ENCODE peak calls at places on chromosome 17, in five cellular contexts. S is MM.1S, J is transverse colon, K is body of pancreas, W is PC-9. D is an unnamed sample.

GRCh38 chr17:35726609-35727460 is 4.6 kb upstream of the RASL10B start:
- DNase-seq in S (no peak), J (peak), K (peak), W (peak), D (no peak)

GRCh38 chr17:3529817-3530741 is 27.5 kb downstream of the TRPV3 start:
- DNase-seq in S (no peak), J (no peak), K (peak), W (no peak), D (no peak)

GRCh38 chr17:496761-497586 is 144.4 kb upstream of the RPH3AL start:
- DNase-seq in S (peak), J (no peak), K (no peak), W (no peak), D (no peak)

GRCh38 chr17:56913000-56913866 is 616 bp downstream of the TRIM25 start:
- DNase-seq in S (no peak), J (no peak), K (no peak), W (no peak), D (peak)

GRCh38 chr17:53722407-53722806 is 100.3 kb upstream of the KIF2B start:
- DNase-seq in S (no peak), J (no peak), K (no peak), W (no peak), D (no peak)

GRCh38 chr17:64641499-64641898 is 20.6 kb downstream of the SMURF2 start:
- DNase-seq in S (no peak), J (no peak), K (peak), W (no peak), D (no peak)

GRCh38 chr17:59634632-59635561 is 15.2 kb downstream of the CLTC start:
- DNase-seq in S (peak), J (no peak), K (no peak), W (peak), D (no peak)

GRCh38 chr17:56831364-56832095 is 2.2 kb downstream of the C17orf67 start:
- DNase-seq in S (no peak), J (no peak), K (no peak), W (no peak), D (no peak)

GRCh38 chr17:40331743-40332641 is 23.0 kb downstream of the RARA start:
- DNase-seq in S (no peak), J (peak), K (peak), W (peak), D (peak)

GRCh38 chr17:55394357-55395021 is 27.1 kb downstream of the MMD start:
- DNase-seq in S (no peak), J (peak), K (no peak), W (no peak), D (no peak)

GRCh38 chr17:5122586-5123342 is 6.9 kb downstream of the USP6 start:
- DNase-seq in S (no peak), J (peak), K (peak), W (no peak), D (peak)

GRCh38 chr17:43587647-43588046 is 41.5 kb upstream of the ETV4 start:
- DNase-seq in S (no peak), J (no peak), K (no peak), W (no peak), D (no peak)

GRCh38 chr17:82959242-82959930 is 119.6 kb upstream of the ZNF750 start:
- DNase-seq in S (no peak), J (no peak), K (no peak), W (no peak), D (peak)

GRCh38 chr17:4406386-4406785 is 27.4 kb upstream of the SPNS3 start:
- DNase-seq in S (no peak), J (no peak), K (no peak), W (no peak), D (no peak)

GRCh38 chr17:80119839-80120238 is 18.5 kb downstream of the GAA start:
- DNase-seq in S (no peak), J (no peak), K (no peak), W (no peak), D (peak)

GRCh38 chr17:4483012-4483840 is 15.5 kb upstream of the SPNS2 start:
- DNase-seq in S (no peak), J (peak), K (peak), W (peak), D (no peak)

GRCh38 chr17:7841309-7841621 is 7.2 kb downstream of the KDM6B start:
- DNase-seq in S (no peak), J (no peak), K (no peak), W (no peak), D (no peak)

GRCh38 chr17:36980281-36980761 is 31.6 kb downstream of the AATF start:
- DNase-seq in S (no peak), J (no peak), K (no peak), W (no peak), D (peak)

GRCh38 chr17:7308625-7309433 is 1.4 kb downstream of the EIF5A start:
- DNase-seq in S (peak), J (peak), K (peak), W (peak), D (peak)

GRCh38 chr17:59487161-59487873 is 78.1 kb upstream of the DHX40 start:
- DNase-seq in S (no peak), J (no peak), K (no peak), W (no peak), D (peak)

GRCh38 chr17:48678141-48678971 is 44.0 kb downstream of the PRAC1 start:
- DNase-seq in S (peak), J (peak), K (peak), W (peak), D (peak)

GRCh38 chr17:31373150-31374082 is 18.1 kb upstream of the RAB11FIP4 start:
- DNase-seq in S (peak), J (no peak), K (no peak), W (no peak), D (no peak)

GRCh38 chr17:76270127-76270592 is 5.0 kb downstream of the UBALD2 start:
- DNase-seq in S (no peak), J (no peak), K (no peak), W (no peak), D (no peak)

DNA sequence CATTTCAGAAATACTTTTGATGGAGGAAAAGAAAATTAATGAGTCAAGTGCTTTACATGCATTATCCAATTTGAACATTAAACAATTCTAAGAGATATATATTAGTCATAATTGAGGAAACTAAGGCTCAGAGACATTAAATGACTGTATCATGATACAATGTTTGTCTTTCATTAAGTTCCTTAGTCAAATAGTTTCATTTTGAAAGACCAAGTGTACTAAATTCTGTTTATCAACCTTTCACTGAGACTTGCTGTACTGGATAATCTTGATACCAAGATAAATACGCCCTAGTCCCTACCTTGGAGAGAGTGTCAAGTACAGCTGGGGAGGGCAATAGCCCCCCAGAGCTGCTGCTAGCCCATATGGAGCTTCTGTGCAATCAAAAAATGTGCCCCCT is 24.2 kb downstream of the TOM1L2 start:
- DNase-seq in S (no peak), J (no peak), K (no peak), W (peak), D (no peak)
- H3K27ac ChIP-seq in S (no peak), J (no peak), K (no peak), W (peak), D (no peak)

GRCh38 chr17:9957244-9957643 is 52.2 kb upstream of the RCVRN start:
- DNase-seq in S (no peak), J (no peak), K (no peak), W (no peak), D (no peak)

GRCh38 chr17:9956474-9957131 is 51.5 kb upstream of the RCVRN start:
- DNase-seq in S (no peak), J (no peak), K (no peak), W (no peak), D (no peak)

GRCh38 chr17:9958586-9959281 is 53.7 kb upstream of the RCVRN start:
- DNase-seq in S (no peak), J (no peak), K (no peak), W (no peak), D (no peak)

GRCh38 chr17:9959377-9959981 is 54.4 kb upstream of the RCVRN start:
- DNase-seq in S (no peak), J (peak), K (peak), W (no peak), D (peak)
- TF ChIP-seq CTCF in S (peak), J (peak), K (peak), W (peak), D (peak)

GRCh38 chr17:81615401-81615930 is 21.4 kb downstream of the NPLOC4 start:
- DNase-seq in S (no peak), J (no peak), K (no peak), W (no peak), D (no peak)
- H3K27ac ChIP-seq in S (no peak), J (no peak), K (no peak), W (no peak), D (no peak)

DNA sequence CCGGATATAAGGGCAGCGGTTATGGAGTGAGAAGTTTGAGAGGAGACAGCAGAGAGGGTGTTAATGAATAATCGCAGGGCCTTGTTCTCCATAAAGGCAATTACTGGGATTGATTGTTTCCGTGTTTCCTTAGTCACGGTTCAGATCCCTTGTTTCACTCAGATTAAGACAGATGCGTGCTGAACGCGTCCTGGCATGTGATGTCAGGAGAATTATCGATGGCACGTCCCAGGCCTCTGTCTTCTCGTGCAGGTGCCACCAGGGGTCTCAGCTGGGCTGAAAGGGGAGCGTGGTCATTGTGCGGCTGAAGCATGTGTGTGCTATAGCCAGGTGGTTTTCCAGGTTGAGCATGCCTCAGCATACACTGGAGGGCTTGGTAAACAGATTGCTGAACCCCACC is 142.4 kb upstream of the NOL11 start:
- DNase-seq in S (no peak), J (peak), K (peak), W (no peak), D (peak)
- TF ChIP-seq CTCF in S (no peak), J (no peak), K (peak), W (no peak), D (peak)

GRCh38 chr17:77841742-77842141 is 116.8 kb upstream of the TNRC6C start:
- DNase-seq in S (no peak), J (no peak), K (no peak), W (no peak), D (no peak)
- H3K27ac ChIP-seq in S (no peak), J (no peak), K (no peak), W (no peak), D (no peak)